ENCODE peak calls at places on chromosomes 6 and 20, in eight cellular contexts. K, Q, Y, V, X, D, T and Z are unnamed samples.
A peak's percentile ranks its signal among the peaks of the same experiment; 100 is the strongest.

GRCh38 chr6:139990865-139991264 is 616.4 kb upstream of the CITED2 start:
- DNase-seq in D (no peak), X (no peak), Q (no peak), T (no peak), V (no peak), K (no peak), Y (no peak), Z (no peak)

GRCh38 chr6:82331031-82331773 is 32.4 kb upstream of the TPBG start:
- DNase-seq in D (no peak), V (peak; percentile 95), Q (no peak), Y (no peak), X (no peak), K (peak; percentile 72), T (no peak), Z (peak; percentile 22)

GRCh38 chr20:2836035-2836434 is 4.4 kb downstream of the PCED1A start:
- DNase-seq in X (no peak), V (no peak), T (no peak), Y (no peak), D (no peak), K (no peak), Q (no peak), Z (no peak)

GRCh38 chr6:154367839-154368695 is 11.5 kb upstream of the IPCEF1 start:
- DNase-seq in Y (no peak), V (peak; percentile 100), D (no peak), X (no peak), Q (no peak), K (no peak), T (no peak), Z (no peak)

GRCh38 chr6:14117158-14118090 is at the start of gene CD83:
- DNase-seq in Y (peak; percentile 6), T (peak; percentile 91), D (peak; percentile 31), V (peak; percentile 67), K (no peak), X (peak; percentile 84), Q (peak; percentile 73), Z (peak; percentile 50)

GRCh38 chr6:38184041-38184779 is 364.7 kb downstream of the ZFAND3 start:
- DNase-seq in X (no peak), Q (no peak), Y (no peak), V (no peak), D (no peak), K (no peak), T (no peak), Z (no peak)

GRCh38 chr20:36825374-36826104 is 50.4 kb upstream of the TLDC2 start:
- DNase-seq in V (no peak), X (no peak), Y (no peak), D (peak; percentile 60), K (no peak), T (no peak), Q (no peak), Z (no peak)

GRCh38 chr6:81988446-81988845 is 236.0 kb upstream of the TENT5A start:
- DNase-seq in X (no peak), K (no peak), T (no peak), V (no peak), Y (no peak), D (no peak), Q (no peak), Z (no peak)

GRCh38 chr6:126308367-126308766 is 31.5 kb upstream of the CENPW start:
- DNase-seq in V (no peak), Q (no peak), T (no peak), D (no peak), K (no peak), X (no peak), Y (no peak), Z (no peak)

GRCh38 chr20:52622086-52622485 is 350.1 kb upstream of the TSHZ2 start:
- DNase-seq in X (no peak), V (peak; percentile 3), T (no peak), Y (no peak), K (no peak), Q (no peak), D (no peak), Z (no peak)

GRCh38 chr6:134741193-134741521 is 208.7 kb downstream of the ALDH8A1 start:
- DNase-seq in X (no peak), Y (no peak), K (no peak), T (no peak), V (no peak), Q (no peak), D (no peak), Z (peak; percentile 5)

GRCh38 chr6:1540864-1541521 is 68.7 kb upstream of the FOXC1 start:
- DNase-seq in Y (no peak), K (no peak), X (no peak), V (no peak), Q (no peak), D (no peak), T (no peak), Z (peak; percentile 29)

GRCh38 chr6:35083507-35083906 is 57.6 kb downstream of the TCP11 start:
- DNase-seq in V (no peak), T (no peak), K (no peak), Y (no peak), X (no peak), D (no peak), Q (no peak), Z (peak; percentile 10)

GRCh38 chr6:168123165-168123911 is 44.3 kb upstream of the FRMD1 start:
- DNase-seq in Q (no peak), X (no peak), Y (no peak), T (no peak), K (no peak), D (no peak), V (no peak), Z (no peak)

GRCh38 chr20:31669876-31670275 is 32.2 kb downstream of the COX4I2 start:
- DNase-seq in D (no peak), T (no peak), Q (no peak), X (no peak), K (no peak), Y (no peak), V (no peak), Z (no peak)

GRCh38 chr6:37021356-37022129 is 16.1 kb downstream of the FGD2 start:
- DNase-seq in Y (no peak), T (peak; percentile 42), Q (no peak), X (no peak), D (no peak), V (peak; percentile 78), K (peak; percentile 30), Z (no peak)

GRCh38 chr6:56529594-56530191 is 113.0 kb downstream of the DST start:
- DNase-seq in T (no peak), X (no peak), D (no peak), Q (no peak), K (no peak), Y (no peak), V (no peak), Z (no peak)

GRCh38 chr6:70221715-70222236 is 81.1 kb downstream of the COL9A1 start:
- DNase-seq in T (no peak), Q (no peak), D (no peak), K (no peak), Y (no peak), X (no peak), V (no peak), Z (no peak)

GRCh38 chr20:19783966-19784401 is 25.9 kb downstream of the RIN2 start:
- DNase-seq in Y (no peak), T (no peak), K (peak; percentile 86), Q (peak; percentile 22), D (peak; percentile 61), V (peak; percentile 65), X (no peak), Z (no peak)

GRCh38 chr6:133956413-133957049 is 3.5 kb downstream of the TBPL1 start:
- DNase-seq in V (no peak), Y (no peak), D (no peak), K (no peak), T (no peak), Q (no peak), X (no peak), Z (no peak)

GRCh38 chr6:29696147-29697129 is 15.5 kb upstream of the ZFP57 start:
- DNase-seq in V (peak; percentile 57), X (no peak), T (no peak), K (peak; percentile 16), D (no peak), Y (no peak), Q (no peak), Z (peak; percentile 20)

GRCh38 chr6:116335612-116336011 is 35.1 kb upstream of the DSE start:
- DNase-seq in K (no peak), D (no peak), T (no peak), V (no peak), Q (no peak), Y (no peak), X (no peak), Z (no peak)

GRCh38 chr6:14270142-14270893 is 152.7 kb downstream of the CD83 start:
- DNase-seq in X (no peak), V (no peak), Q (no peak), D (no peak), T (no peak), K (no peak), Y (no peak), Z (no peak)

GRCh38 chr6:33192671-33193602 is 670 bp upstream of the COL11A2 start:
- DNase-seq in K (no peak), Y (no peak), T (peak; percentile 21), V (peak; percentile 13), X (peak; percentile 25), Q (peak; percentile 31), D (no peak), Z (no peak)